ENCODE peak calls at places on chromosome 16, in eight cellular contexts. One of them, this sample, is unnamed.

GRCh38 chr16:84555418-84556196 is 51.1 kb upstream of the MEAK7 start:
- DNase-seq in fibroblast of the aortic adventitia: no peak
- DNase-seq in stomach: no peak
- DNase-seq in heart left ventricle: no peak
- DNase-seq in activated naive CD8-positive, alpha-beta T cell treated with anti-CD3 and anti-CD28 coated beads, Interleukin-2, amount 50 U/mL, for 24 hours: no peak
- DNase-seq in non-pigmented ciliary epithelial cell: no peak
- DNase-seq in activated CD8-positive, alpha-beta memory T cell treated with anti-CD3 and anti-CD28 coated beads for 48 hours: no peak
- DNase-seq in NCI-H1092: no peak
- DNase-seq in this sample: no peak

GRCh38 chr16:27642753-27643152 is 92.8 kb downstream of the KATNIP start:
- DNase-seq in fibroblast of the aortic adventitia: peak; percentile 39
- DNase-seq in stomach: no peak
- DNase-seq in heart left ventricle: no peak
- DNase-seq in activated naive CD8-positive, alpha-beta T cell treated with anti-CD3 and anti-CD28 coated beads, Interleukin-2, amount 50 U/mL, for 24 hours: no peak
- DNase-seq in non-pigmented ciliary epithelial cell: no peak
- DNase-seq in activated CD8-positive, alpha-beta memory T cell treated with anti-CD3 and anti-CD28 coated beads for 48 hours: no peak
- DNase-seq in NCI-H1092: no peak
- DNase-seq in this sample: no peak

GRCh38 chr16:21946889-21947635 is 6.1 kb upstream of the UQCRC2 start:
- DNase-seq in fibroblast of the aortic adventitia: no peak
- DNase-seq in stomach: no peak
- DNase-seq in heart left ventricle: no peak
- DNase-seq in activated naive CD8-positive, alpha-beta T cell treated with anti-CD3 and anti-CD28 coated beads, Interleukin-2, amount 50 U/mL, for 24 hours: no peak
- DNase-seq in non-pigmented ciliary epithelial cell: no peak
- DNase-seq in activated CD8-positive, alpha-beta memory T cell treated with anti-CD3 and anti-CD28 coated beads for 48 hours: no peak
- DNase-seq in NCI-H1092: no peak
- DNase-seq in this sample: no peak

GRCh38 chr16:8887952-8888560 is 5.9 kb downstream of the LITAFD start:
- DNase-seq in fibroblast of the aortic adventitia: peak; percentile 33
- DNase-seq in stomach: peak; percentile 48
- DNase-seq in heart left ventricle: peak; percentile 64
- DNase-seq in activated naive CD8-positive, alpha-beta T cell treated with anti-CD3 and anti-CD28 coated beads, Interleukin-2, amount 50 U/mL, for 24 hours: no peak
- DNase-seq in non-pigmented ciliary epithelial cell: no peak
- DNase-seq in activated CD8-positive, alpha-beta memory T cell treated with anti-CD3 and anti-CD28 coated beads for 48 hours: no peak
- DNase-seq in NCI-H1092: no peak
- DNase-seq in this sample: no peak

GRCh38 chr16:80526418-80527061 is 14.3 kb upstream of the DYNLRB2 start:
- DNase-seq in fibroblast of the aortic adventitia: peak; percentile 75
- DNase-seq in stomach: peak; percentile 48
- DNase-seq in heart left ventricle: peak; percentile 31
- DNase-seq in activated naive CD8-positive, alpha-beta T cell treated with anti-CD3 and anti-CD28 coated beads, Interleukin-2, amount 50 U/mL, for 24 hours: peak; percentile 55
- DNase-seq in non-pigmented ciliary epithelial cell: peak; percentile 20
- DNase-seq in activated CD8-positive, alpha-beta memory T cell treated with anti-CD3 and anti-CD28 coated beads for 48 hours: no peak
- DNase-seq in NCI-H1092: peak; percentile 14
- DNase-seq in this sample: no peak

GRCh38 chr16:13733561-13733960 is 186.4 kb upstream of the ERCC4 start:
- DNase-seq in fibroblast of the aortic adventitia: no peak
- DNase-seq in stomach: no peak
- DNase-seq in heart left ventricle: no peak
- DNase-seq in activated naive CD8-positive, alpha-beta T cell treated with anti-CD3 and anti-CD28 coated beads, Interleukin-2, amount 50 U/mL, for 24 hours: no peak
- DNase-seq in non-pigmented ciliary epithelial cell: no peak
- DNase-seq in activated CD8-positive, alpha-beta memory T cell treated with anti-CD3 and anti-CD28 coated beads for 48 hours: no peak
- DNase-seq in NCI-H1092: no peak
- DNase-seq in this sample: no peak

GRCh38 chr16:3999479-3999868 is 116.8 kb downstream of the ADCY9 start:
- DNase-seq in fibroblast of the aortic adventitia: peak; percentile 90
- DNase-seq in stomach: no peak
- DNase-seq in heart left ventricle: peak; percentile 52
- DNase-seq in activated naive CD8-positive, alpha-beta T cell treated with anti-CD3 and anti-CD28 coated beads, Interleukin-2, amount 50 U/mL, for 24 hours: no peak
- DNase-seq in non-pigmented ciliary epithelial cell: no peak
- DNase-seq in activated CD8-positive, alpha-beta memory T cell treated with anti-CD3 and anti-CD28 coated beads for 48 hours: no peak
- DNase-seq in NCI-H1092: no peak
- DNase-seq in this sample: no peak

GRCh38 chr16:58409316-58409973 is 17.2 kb downstream of the GINS3 start:
- DNase-seq in fibroblast of the aortic adventitia: peak; percentile 94
- DNase-seq in stomach: peak; percentile 65
- DNase-seq in heart left ventricle: peak; percentile 56
- DNase-seq in activated naive CD8-positive, alpha-beta T cell treated with anti-CD3 and anti-CD28 coated beads, Interleukin-2, amount 50 U/mL, for 24 hours: no peak
- DNase-seq in non-pigmented ciliary epithelial cell: no peak
- DNase-seq in activated CD8-positive, alpha-beta memory T cell treated with anti-CD3 and anti-CD28 coated beads for 48 hours: no peak
- DNase-seq in NCI-H1092: no peak
- DNase-seq in this sample: no peak

GRCh38 chr16:56257260-56257659 is 66.0 kb downstream of the GNAO1 start:
- DNase-seq in fibroblast of the aortic adventitia: no peak
- DNase-seq in stomach: peak; percentile 53
- DNase-seq in heart left ventricle: peak; percentile 68
- DNase-seq in activated naive CD8-positive, alpha-beta T cell treated with anti-CD3 and anti-CD28 coated beads, Interleukin-2, amount 50 U/mL, for 24 hours: no peak
- DNase-seq in non-pigmented ciliary epithelial cell: no peak
- DNase-seq in activated CD8-positive, alpha-beta memory T cell treated with anti-CD3 and anti-CD28 coated beads for 48 hours: no peak
- DNase-seq in NCI-H1092: peak; percentile 64
- DNase-seq in this sample: no peak

GRCh38 chr16:68283840-68284595 is 19.7 kb downstream of the SLC7A6 start:
- DNase-seq in fibroblast of the aortic adventitia: no peak
- DNase-seq in stomach: no peak
- DNase-seq in heart left ventricle: no peak
- DNase-seq in activated naive CD8-positive, alpha-beta T cell treated with anti-CD3 and anti-CD28 coated beads, Interleukin-2, amount 50 U/mL, for 24 hours: no peak
- DNase-seq in non-pigmented ciliary epithelial cell: no peak
- DNase-seq in activated CD8-positive, alpha-beta memory T cell treated with anti-CD3 and anti-CD28 coated beads for 48 hours: no peak
- DNase-seq in NCI-H1092: no peak
- DNase-seq in this sample: no peak

GRCh38 chr16:47198180-47198575 is 54.4 kb upstream of the NETO2 start:
- DNase-seq in fibroblast of the aortic adventitia: no peak
- DNase-seq in stomach: no peak
- DNase-seq in heart left ventricle: no peak
- DNase-seq in activated naive CD8-positive, alpha-beta T cell treated with anti-CD3 and anti-CD28 coated beads, Interleukin-2, amount 50 U/mL, for 24 hours: no peak
- DNase-seq in non-pigmented ciliary epithelial cell: no peak
- DNase-seq in activated CD8-positive, alpha-beta memory T cell treated with anti-CD3 and anti-CD28 coated beads for 48 hours: no peak
- DNase-seq in NCI-H1092: no peak
- DNase-seq in this sample: no peak

GRCh38 chr16:88815901-88816589 is 4.3 kb upstream of the APRT start:
- DNase-seq in fibroblast of the aortic adventitia: no peak
- DNase-seq in stomach: peak; percentile 62
- DNase-seq in heart left ventricle: no peak
- DNase-seq in activated naive CD8-positive, alpha-beta T cell treated with anti-CD3 and anti-CD28 coated beads, Interleukin-2, amount 50 U/mL, for 24 hours: peak; percentile 76
- DNase-seq in non-pigmented ciliary epithelial cell: no peak
- DNase-seq in activated CD8-positive, alpha-beta memory T cell treated with anti-CD3 and anti-CD28 coated beads for 48 hours: no peak
- DNase-seq in NCI-H1092: peak; percentile 61
- DNase-seq in this sample: no peak

GRCh38 chr16:75552951-75553350 is 3.1 kb downstream of the TMEM231 start:
- DNase-seq in fibroblast of the aortic adventitia: peak; percentile 33
- DNase-seq in stomach: no peak
- DNase-seq in heart left ventricle: no peak
- DNase-seq in activated naive CD8-positive, alpha-beta T cell treated with anti-CD3 and anti-CD28 coated beads, Interleukin-2, amount 50 U/mL, for 24 hours: no peak
- DNase-seq in non-pigmented ciliary epithelial cell: no peak
- DNase-seq in activated CD8-positive, alpha-beta memory T cell treated with anti-CD3 and anti-CD28 coated beads for 48 hours: no peak
- DNase-seq in NCI-H1092: no peak
- DNase-seq in this sample: no peak

This sample was measured in vagina.